ENCODE peak calls at places on chromosomes 6 and 20, in five cellular contexts. W is psoas muscle, C is tibial artery, J is right cardiac atrium, A is adrenal gland. D is an unnamed sample. For H3K4me1, the result is how much of the 10 kb centered on the place peaks cover.

GRCh38 chr6:3278691-3279090 is 19.9 kb downstream of the PSMG4 start:
- DNase-seq in A (no peak), W (no peak), J (peak), C (no peak), D (no peak)

GRCh38 chr20:51688600-51688999 is 79.6 kb downstream of the ATP9A start:
- DNase-seq in A (no peak), C (no peak), J (no peak), W (no peak), D (no peak)

GRCh38 chr20:23047001-23047737 is 2.3 kb downstream of the THBD start:
- DNase-seq in A (no peak), J (no peak), W (no peak), C (no peak), D (no peak)

GRCh38 chr6:30769088-30769852 is 24.9 kb upstream of the IER3 start:
- DNase-seq in A (peak), W (peak), C (peak), J (no peak), D (peak)

GRCh38 chr6:334536-334935 is 42.2 kb downstream of the DUSP22 start:
- DNase-seq in J (no peak), A (no peak), W (no peak), C (no peak), D (no peak)

GRCh38 chr6:117847912-117848311 is 59.2 kb upstream of the SLC35F1 start:
- DNase-seq in J (no peak), A (no peak), C (no peak), W (no peak), D (no peak)

GRCh38 chr20:49483018-49483705 is 694 bp upstream of the KCNB1 start:
- DNase-seq in A (no peak), W (no peak), C (no peak), J (no peak), D (no peak)

GRCh38 chr20:49790077-49790798 is 22.4 kb upstream of the SLC9A8 start:
- DNase-seq in C (no peak), A (peak), W (peak), J (peak), D (peak)

GRCh38 chr6:4774296-4774695 is 1.9 kb upstream of the CDYL start:
- DNase-seq in C (no peak), J (no peak), W (no peak), A (no peak), D (no peak)

GRCh38 chr6:155001482-155001881 is 6.4 kb downstream of the TIAM2 start:
- DNase-seq in C (no peak), A (no peak), J (no peak), W (no peak), D (no peak)

GRCh38 chr6:149566372-149567193 is at the start of gene GINM1:
- DNase-seq in C (peak), A (peak), W (peak), J (peak), D (peak)

GRCh38 chr6:39088331-39088730 is 26.7 kb downstream of the SAYSD1 start:
- DNase-seq in W (peak), A (peak), C (peak), J (peak), D (no peak)

GRCh38 chr6:37456816-37457560 is 24.0 kb downstream of the CMTR1 start:
- DNase-seq in W (peak), J (peak), C (no peak), A (peak), D (peak)

GRCh38 chr20:35207950-35208611 is 18.4 kb upstream of the MMP24 start:
- DNase-seq in W (peak), A (peak), J (peak), C (peak), D (peak)

GRCh38 chr20:13363473-13363872 is 142.4 kb downstream of the ISM1 start:
- DNase-seq in W (no peak), J (no peak), C (no peak), A (no peak), D (no peak)

GRCh38 chr20:31605902-31606677 is 1.0 kb downstream of the ID1 start:
- DNase-seq in A (no peak), J (peak), W (peak), C (no peak), D (peak)

GRCh38 chr20:17210983-17211382 is 15.9 kb upstream of the PCSK2 start:
- DNase-seq in C (no peak), A (no peak), W (no peak), J (no peak), D (no peak)

GRCh38 chr6:26743157-26743821 is 83.7 kb upstream of the ZNF322 start:
- DNase-seq in W (no peak), J (no peak), A (no peak), C (no peak), D (no peak)

GRCh38 chr20:52915564-52915963 is 56.6 kb upstream of the TSHZ2 start:
- DNase-seq in C (no peak), W (no peak), A (no peak), J (no peak), D (no peak)

GRCh38 chr6:43275782-43276179 is 22.3 kb upstream of the SLC22A7 start:
- DNase-seq in J (peak), C (no peak), A (no peak), W (no peak), D (no peak)

GRCh38 chr20:24468401-24469115 is 871 bp upstream of the SYNDIG1 start:
- DNase-seq in W (no peak), C (no peak), A (no peak), J (no peak), D (no peak)

GRCh38 chr20:41218466-41218865 is 81.1 kb downstream of the PLCG1 start:
- DNase-seq in A (no peak), J (no peak), W (no peak), C (no peak), D (no peak)

DNA sequence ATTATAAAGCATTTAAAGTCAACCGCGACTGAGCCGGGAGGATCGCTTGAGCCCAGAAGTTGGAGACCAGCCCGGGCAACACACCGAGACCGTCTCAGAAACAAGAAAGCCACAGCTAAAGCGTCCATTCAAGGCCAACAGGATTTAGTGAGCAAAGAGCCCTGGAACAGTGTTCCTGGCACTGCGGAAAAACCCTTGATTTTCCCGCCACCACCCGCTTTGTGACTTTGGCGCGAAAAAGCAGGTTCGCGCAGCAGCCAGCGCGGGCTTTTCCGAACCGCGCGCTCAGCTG is 669 bp downstream of the PCNA start:
- DNase-seq in A (no peak), J (no peak), W (no peak), C (no peak), D (no peak)
- H3K4me1 ChIP-seq in A (under half), J (under half), W (under half), C (under half), D (under half)

DNA sequence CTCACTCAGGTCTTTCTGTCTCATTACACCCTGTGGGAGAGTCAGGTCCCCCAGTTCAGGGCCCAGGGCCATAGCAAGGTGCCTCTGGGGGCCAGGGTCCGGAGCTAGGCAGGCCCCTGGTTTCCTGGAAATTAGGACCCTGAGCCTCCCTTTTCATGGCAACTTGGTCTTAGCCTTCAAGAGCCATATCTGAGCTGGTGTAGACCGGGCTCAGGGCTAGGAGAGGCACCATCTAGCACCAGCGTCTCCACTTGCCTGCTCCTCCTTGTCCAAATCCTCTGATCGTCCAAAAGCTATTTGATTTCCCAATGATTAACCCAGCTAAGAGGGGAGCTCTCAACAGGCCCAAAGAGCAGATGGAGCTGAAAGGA is 5.6 kb downstream of the MDFI start:
- DNase-seq in W (no peak), J (no peak), A (no peak), C (no peak), D (no peak)
- H3K4me1 ChIP-seq in W (under half), J (under half), A (under half), C (under half), D (under half)

DNA sequence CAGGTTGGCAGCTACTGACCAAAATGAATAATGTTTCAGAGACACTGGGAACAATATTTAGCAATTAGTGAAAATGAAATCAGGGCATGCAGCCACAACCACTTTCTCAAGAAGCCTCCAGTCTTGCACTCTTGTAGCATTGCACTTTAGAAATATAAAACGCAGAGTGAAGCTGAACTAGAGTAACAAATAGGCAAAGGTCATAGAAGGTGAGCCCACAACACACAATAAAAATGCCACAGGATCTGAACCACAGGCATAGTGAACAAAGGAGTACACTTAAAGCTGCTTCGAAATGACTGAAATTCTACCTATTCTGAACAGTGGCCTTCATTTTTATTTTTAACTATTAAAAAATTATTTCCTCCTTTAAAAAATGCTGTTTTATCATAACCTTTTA is 25.0 kb downstream of the DDO start:
- DNase-seq in W (no peak), A (no peak), C (no peak), J (no peak), D (no peak)
- H3K4me1 ChIP-seq in W (under half), A (under half), C (under half), J (under half), D (under half)

DNA sequence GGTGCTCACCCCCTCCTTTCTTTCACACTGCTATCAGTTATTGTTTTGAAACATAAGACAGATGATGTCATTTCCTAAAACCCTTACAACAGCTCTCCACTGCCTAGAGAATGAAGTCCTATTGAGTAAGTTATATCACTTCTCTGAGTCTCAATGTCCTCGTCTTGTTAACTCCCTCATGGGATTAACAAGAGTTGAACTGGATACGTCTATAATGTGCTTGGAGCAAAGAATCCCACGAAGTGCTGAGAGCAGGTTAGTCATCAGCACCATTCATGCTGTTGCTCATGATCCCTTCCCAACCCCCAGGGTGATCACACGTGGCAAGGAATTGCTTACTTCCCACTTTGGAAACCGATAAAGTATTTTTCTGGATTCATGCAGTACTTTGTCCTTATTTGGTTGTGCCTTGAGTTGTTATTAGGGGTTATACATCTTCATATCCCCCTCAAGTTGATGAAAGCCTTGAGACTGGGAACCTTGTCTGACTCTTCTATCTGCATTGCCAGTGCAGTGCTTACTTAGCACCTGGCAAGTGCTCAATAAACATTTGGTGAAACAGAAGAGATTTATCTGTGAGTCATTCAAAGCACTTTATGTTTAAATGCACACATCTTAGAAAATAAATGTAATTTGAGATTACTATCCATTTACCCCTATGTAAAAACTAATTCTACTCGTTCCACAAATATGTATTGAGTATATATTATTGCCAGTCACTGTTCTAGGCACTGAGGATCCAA is 487.5 kb downstream of the EPM2A start:
- DNase-seq in C (no peak), W (no peak), A (no peak), J (no peak), D (no peak)
- H3K4me1 ChIP-seq in C (under half), W (under half), A (under half), J (under half), D (under half)

DNA sequence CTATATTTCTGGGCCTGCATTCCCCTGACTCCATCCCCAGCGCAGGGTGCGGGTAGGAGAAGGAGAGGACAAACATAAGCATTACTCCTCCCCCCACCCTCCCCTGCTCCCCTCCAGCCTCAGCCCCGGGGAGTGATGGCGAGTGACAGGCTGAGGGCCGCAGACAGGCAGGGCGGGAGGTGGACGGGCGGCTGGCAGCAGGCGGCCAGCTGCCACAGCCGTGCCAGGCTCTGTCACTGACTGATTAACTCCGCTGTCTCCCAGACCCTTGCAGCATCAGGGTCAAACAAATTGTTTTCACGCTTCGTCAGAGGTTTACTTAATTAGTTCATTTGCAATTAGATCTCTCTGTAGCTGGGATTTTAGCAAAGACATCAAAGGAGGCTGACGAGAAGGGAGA is 41.9 kb downstream of the FOXP4 start:
- DNase-seq in J (no peak), W (no peak), C (no peak), A (no peak), D (no peak)
- H3K4me1 ChIP-seq in J (under half), W (under half), C (under half), A (under half), D (under half)

GRCh38 chr6:14707971-14708465 is 537.9 kb upstream of the JARID2 start:
- DNase-seq in A (no peak), W (no peak), C (no peak), J (no peak), D (no peak)
- H3K4me1 ChIP-seq in A (under half), W (under half), C (under half), J (under half), D (under half)

GRCh38 chr20:8152847-8153246 is 20.8 kb downstream of the PLCB1 start:
- DNase-seq in A (no peak), W (no peak), C (no peak), J (no peak), D (no peak)
- H3K4me1 ChIP-seq in A (under half), W (half or more), C (under half), J (under half), D (under half)

GRCh38 chr6:31946370-31946885 is 533 bp downstream of the CFB start:
- DNase-seq in C (no peak), W (no peak), A (no peak), J (no peak), D (no peak)
- H3K4me1 ChIP-seq in C (under half), W (under half), A (under half), J (under half), D (under half)